ENCODE peak calls at places on chromosomes 7 and 10, in seven cellular contexts. U, M, E, P, T, Y and W are unnamed samples.

GRCh38 chr10:43229208-43230061 is 37.4 kb downstream of the RASGEF1A start:
- DNase-seq in E (peak; percentile 74), M (no peak), Y (no peak), P (no peak), U (no peak), T (peak; percentile 85), W (peak; percentile 61)

GRCh38 chr10:78028438-78029293 is 649 bp downstream of the POLR3A start:
- DNase-seq in U (no peak), T (no peak), P (peak; percentile 84), M (no peak), E (no peak), Y (peak; percentile 62), W (peak; percentile 30)

GRCh38 chr7:151179287-151179860 is 7.7 kb downstream of the ASB10 start:
- DNase-seq in Y (no peak), T (no peak), E (peak; percentile 22), P (no peak), M (no peak), U (no peak), W (no peak)

GRCh38 chr7:94701555-94701973 is 45.6 kb upstream of the SGCE start:
- DNase-seq in P (peak; percentile 99), T (no peak), U (no peak), Y (no peak), E (no peak), M (peak; percentile 28), W (peak; percentile 56)

GRCh38 chr10:12949248-12949647 is 52.3 kb downstream of the CCDC3 start:
- DNase-seq in M (peak; percentile 3), E (no peak), T (peak; percentile 52), U (no peak), Y (peak; percentile 19), P (no peak), W (no peak)

GRCh38 chr10:87675396-87676376 is 16.0 kb downstream of the PAPSS2 start:
- DNase-seq in M (no peak), E (no peak), T (no peak), P (no peak), Y (no peak), U (no peak), W (no peak)

GRCh38 chr10:100670828-100671479 is 74.4 kb upstream of the PAX2 start:
- DNase-seq in E (peak; percentile 92), U (no peak), M (no peak), Y (peak; percentile 68), T (peak; percentile 94), P (no peak), W (peak; percentile 30)

GRCh38 chr10:21334891-21335696 is 190.4 kb downstream of the SKIDA1 start:
- DNase-seq in P (peak; percentile 61), T (no peak), E (no peak), U (no peak), M (no peak), Y (peak; percentile 74), W (no peak)

GRCh38 chr7:94888542-94888941 is 18.9 kb upstream of the PPP1R9A start:
- DNase-seq in E (no peak), P (peak; percentile 25), U (no peak), T (no peak), Y (no peak), M (peak; percentile 34), W (peak; percentile 51)

GRCh38 chr10:26706206-26706605 is 8.7 kb downstream of the PDSS1 start:
- DNase-seq in E (no peak), M (no peak), Y (no peak), U (no peak), P (no peak), T (no peak), W (no peak)

GRCh38 chr7:124954766-124955165 is 25.1 kb upstream of the POT1 start:
- DNase-seq in E (no peak), T (no peak), U (no peak), P (no peak), M (no peak), Y (no peak), W (no peak)

GRCh38 chr10:98318861-98319260 is 50.9 kb upstream of the LOXL4 start:
- DNase-seq in U (no peak), E (no peak), M (no peak), T (no peak), P (no peak), Y (no peak), W (no peak)

GRCh38 chr10:43407148-43407575 is 1.8 kb downstream of the HNRNPF start:
- DNase-seq in T (no peak), P (no peak), U (no peak), E (peak; percentile 72), Y (peak; percentile 69), M (no peak), W (peak; percentile 55)

GRCh38 chr10:67767245-67767644 is 70.7 kb downstream of the DNAJC12 start:
- DNase-seq in Y (peak; percentile 27), T (no peak), P (no peak), E (no peak), M (no peak), U (no peak), W (no peak)

GRCh38 chr7:24786941-24787340 is 29.7 kb upstream of the GSDME start:
- DNase-seq in U (no peak), Y (no peak), M (peak; percentile 73), P (no peak), E (no peak), T (no peak), W (no peak)

GRCh38 chr10:100157140-100157539 is 28.7 kb downstream of the ERLIN1 start:
- DNase-seq in E (no peak), T (no peak), Y (no peak), P (no peak), M (no peak), U (no peak), W (no peak)

GRCh38 chr7:30815016-30815854 is 44.0 kb downstream of the MINDY4 start:
- DNase-seq in M (no peak), Y (no peak), U (no peak), T (peak; percentile 27), P (no peak), E (no peak), W (no peak)

GRCh38 chr7:94042381-94042780 is 38.2 kb upstream of the BET1 start:
- DNase-seq in E (no peak), T (no peak), U (no peak), Y (no peak), P (no peak), M (no peak), W (no peak)

GRCh38 chr10:95821766-95822165 is 65.8 kb downstream of the ENTPD1 start:
- DNase-seq in E (no peak), T (no peak), M (no peak), U (no peak), P (no peak), Y (no peak), W (no peak)

GRCh38 chr10:70296406-70296899 is 12.6 kb upstream of the NPFFR1 start:
- DNase-seq in M (peak; percentile 44), U (no peak), E (peak; percentile 80), Y (peak; percentile 82), T (no peak), P (no peak), W (no peak)

GRCh38 chr10:69733791-69734261 is 67.9 kb upstream of the COL13A1 start:
- DNase-seq in M (no peak), P (no peak), T (no peak), Y (peak; percentile 37), U (no peak), E (no peak), W (no peak)

GRCh38 chr7:154871928-154872750 is 130.8 kb downstream of the PAXIP1 start:
- DNase-seq in U (no peak), Y (no peak), M (no peak), T (no peak), P (no peak), E (peak; percentile 75), W (no peak)

GRCh38 chr7:154875297-154875696 is 127.6 kb downstream of the PAXIP1 start:
- DNase-seq in U (no peak), M (no peak), T (no peak), P (no peak), Y (no peak), E (no peak), W (no peak)

GRCh38 chr7:154873722-154874121 is 129.2 kb downstream of the PAXIP1 start:
- DNase-seq in E (no peak), P (no peak), U (no peak), M (no peak), Y (no peak), T (no peak), W (no peak)

GRCh38 chr7:154872811-154873570 is 129.9 kb downstream of the PAXIP1 start:
- DNase-seq in Y (no peak), M (no peak), T (no peak), P (no peak), U (no peak), E (no peak), W (no peak)

GRCh38 chr7:154874409-154875113 is 128.4 kb downstream of the PAXIP1 start:
- DNase-seq in Y (no peak), T (no peak), E (no peak), M (no peak), U (no peak), P (no peak), W (no peak)
- TF ChIP-seq JUND in Y (no peak), T (no peak), E (no peak), M (no peak), U (no peak), P (no peak), W (no peak)

DNA sequence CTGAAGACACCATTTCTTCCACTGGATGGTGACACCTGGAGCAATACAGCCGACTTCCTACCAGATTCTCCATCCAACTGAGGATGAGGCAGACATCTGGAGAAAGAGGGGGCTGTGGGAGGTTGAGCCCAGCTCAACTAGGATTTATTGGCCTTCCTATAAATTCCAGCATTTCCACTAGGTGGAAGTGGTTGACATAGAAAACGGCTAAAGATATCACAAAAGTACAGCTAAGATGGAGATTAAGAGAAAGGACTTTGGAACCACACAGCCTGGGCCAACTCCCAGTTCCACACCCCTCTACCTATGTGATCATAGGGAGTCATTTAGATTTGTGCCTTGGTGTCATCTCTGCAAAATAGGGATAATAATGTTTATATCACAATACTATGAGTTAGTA is 61.3 kb upstream of the CAV2 start:
- DNase-seq in P (peak; percentile 4), U (no peak), E (no peak), T (no peak), Y (peak; percentile 20), M (no peak), W (no peak)
- TF ChIP-seq JUND in P (no peak), U (no peak), E (no peak), T (no peak), Y (no peak), M (no peak), W (no peak)

GRCh38 chr10:102604379-102604960 is 39.8 kb upstream of the TRIM8 start:
- DNase-seq in U (no peak), P (no peak), E (no peak), T (no peak), Y (peak; percentile 54), M (peak; percentile 86), W (no peak)

GRCh38 chr10:102602272-102603045 is 41.8 kb upstream of the TRIM8 start:
- DNase-seq in U (no peak), E (no peak), Y (no peak), T (no peak), P (no peak), M (no peak), W (no peak)

GRCh38 chr10:102605712-102606111 is 38.6 kb upstream of the TRIM8 start:
- DNase-seq in P (no peak), T (no peak), M (no peak), Y (no peak), E (no peak), U (no peak), W (no peak)

GRCh38 chr10:102601639-102602038 is 42.6 kb upstream of the TRIM8 start:
- DNase-seq in Y (no peak), P (no peak), E (no peak), T (no peak), U (no peak), M (no peak), W (no peak)

GRCh38 chr10:102603946-102604345 is 40.3 kb upstream of the TRIM8 start:
- DNase-seq in U (no peak), Y (no peak), P (no peak), T (no peak), M (no peak), E (no peak), W (no peak)
- TF ChIP-seq JUND in U (no peak), Y (no peak), P (no peak), T (no peak), M (no peak), E (no peak), W (no peak)

GRCh38 chr7:118590107-118590506 is 365.6 kb downstream of the ANKRD7 start:
- DNase-seq in M (peak; percentile 3), Y (no peak), U (no peak), E (no peak), P (no peak), T (peak; percentile 58), W (peak; percentile 3)
- TF ChIP-seq JUND in M (no peak), Y (no peak), U (no peak), E (no peak), P (no peak), T (no peak), W (no peak)